ENCODE peak calls at places on chromosomes 12 and 14, in nine cellular contexts. L is ELR, O is ascending aorta, Y is cardiac septum, A is mucosa of descending colon, I is HT1080, P is ELF-1, T is nephron progenitor cell, D is iris pigment epithelial cell. Z is an unnamed sample.
A peak's percentile ranks its signal among the peaks of the same experiment; 100 is the strongest.

GRCh38 chr14:104202259-104203070 is 64.1 kb downstream of the KIF26A start:
- DNase-seq in L (no peak), O (no peak), Y (no peak), A (no peak), I (no peak), P (no peak), T (peak; percentile 45), D (no peak), Z (peak; percentile 39)

GRCh38 chr12:11730299-11731041 is 81.0 kb downstream of the ETV6 start:
- DNase-seq in L (no peak), O (no peak), Y (no peak), A (peak; percentile 64), I (no peak), P (no peak), T (no peak), D (no peak), Z (peak; percentile 75)

GRCh38 chr12:102427542-102427923 is 52.8 kb downstream of the IGF1 start:
- DNase-seq in L (no peak), O (no peak), Y (no peak), A (no peak), I (no peak), P (no peak), T (peak; percentile 10), D (no peak), Z (no peak)

GRCh38 chr12:58918475-58918874 is 1.8 kb downstream of the LRIG3 start:
- DNase-seq in L (peak; percentile 40), O (no peak), Y (no peak), A (no peak), I (no peak), P (no peak), T (no peak), D (no peak), Z (no peak)

GRCh38 chr12:29807125-29807524 is 23.4 kb upstream of the TMTC1 start:
- DNase-seq in L (no peak), O (no peak), Y (no peak), A (no peak), I (peak; percentile 30), P (no peak), T (no peak), D (peak; percentile 76), Z (no peak)

GRCh38 chr12:108964391-108965166 is 56.3 kb downstream of the SVOP start:
- DNase-seq in L (no peak), O (no peak), Y (no peak), A (no peak), I (no peak), P (no peak), T (no peak), D (no peak), Z (no peak)

GRCh38 chr14:92539875-92540274 is 26.3 kb downstream of the RIN3 start:
- DNase-seq in L (no peak), O (no peak), Y (no peak), A (peak; percentile 67), I (no peak), P (no peak), T (no peak), D (no peak), Z (no peak)

GRCh38 chr14:96676161-96676560 is 121.0 kb upstream of the VRK1 start:
- DNase-seq in L (peak; percentile 17), O (no peak), Y (no peak), A (no peak), I (peak; percentile 6), P (no peak), T (no peak), D (peak; percentile 20), Z (no peak)

GRCh38 chr12:115922952-115923564 is 354.4 kb downstream of the MED13L start:
- DNase-seq in L (peak; percentile 55), O (peak; percentile 30), Y (no peak), A (no peak), I (peak; percentile 62), P (peak; percentile 35), T (no peak), D (peak; percentile 16), Z (no peak)

Z was measured in transverse colon.